ENCODE peak calls at places on chromosomes 11 and 22, in seven cellular contexts. One of them, this sample, is unnamed.

GRCh38 chr11:1156506-1157340 is 1.0 kb upstream of the MUC5AC start:
- DNase-seq in body of pancreas: no peak
- DNase-seq in HCT116: no peak
- DNase-seq in stomach: no peak
- DNase-seq in gastrocnemius medialis: no peak
- DNase-seq in adrenal gland: peak; percentile 10
- DNase-seq in right lobe of liver: peak; percentile 26
- DNase-seq in this sample: no peak

GRCh38 chr11:16978021-16978370 is 36.2 kb downstream of the PLEKHA7 start:
- DNase-seq in body of pancreas: no peak
- DNase-seq in HCT116: no peak
- DNase-seq in stomach: no peak
- DNase-seq in gastrocnemius medialis: no peak
- DNase-seq in adrenal gland: no peak
- DNase-seq in right lobe of liver: no peak
- DNase-seq in this sample: no peak

GRCh38 chr11:85724750-85725465 is 38.9 kb upstream of the CCDC89 start:
- DNase-seq in body of pancreas: no peak
- DNase-seq in HCT116: no peak
- DNase-seq in stomach: no peak
- DNase-seq in gastrocnemius medialis: no peak
- DNase-seq in adrenal gland: no peak
- DNase-seq in right lobe of liver: no peak
- DNase-seq in this sample: no peak

GRCh38 chr22:38317995-38318715 is 922 bp upstream of the CSNK1E start:
- DNase-seq in body of pancreas: peak; percentile 74
- DNase-seq in HCT116: peak; percentile 81
- DNase-seq in stomach: peak; percentile 71
- DNase-seq in gastrocnemius medialis: peak; percentile 43
- DNase-seq in adrenal gland: peak; percentile 69
- DNase-seq in right lobe of liver: no peak
- DNase-seq in this sample: peak; percentile 91

GRCh38 chr22:41022470-41023298 is 69.7 kb upstream of the EP300 start:
- DNase-seq in body of pancreas: peak; percentile 94
- DNase-seq in HCT116: peak; percentile 69
- DNase-seq in stomach: peak; percentile 94
- DNase-seq in gastrocnemius medialis: peak; percentile 92
- DNase-seq in adrenal gland: peak; percentile 95
- DNase-seq in right lobe of liver: peak; percentile 93
- DNase-seq in this sample: peak; percentile 95

GRCh38 chr11:44275961-44276550 is 33.9 kb downstream of the ALX4 start:
- DNase-seq in body of pancreas: no peak
- DNase-seq in HCT116: no peak
- DNase-seq in stomach: no peak
- DNase-seq in gastrocnemius medialis: no peak
- DNase-seq in adrenal gland: no peak
- DNase-seq in right lobe of liver: no peak
- DNase-seq in this sample: peak; percentile 71

GRCh38 chr11:73962097-73962705 is 11.4 kb downstream of the DNAJB13 start:
- DNase-seq in body of pancreas: no peak
- DNase-seq in HCT116: no peak
- DNase-seq in stomach: no peak
- DNase-seq in gastrocnemius medialis: no peak
- DNase-seq in adrenal gland: no peak
- DNase-seq in right lobe of liver: peak; percentile 2
- DNase-seq in this sample: no peak

GRCh38 chr11:111128471-111128870 is 117.1 kb upstream of the POU2AF2 start:
- DNase-seq in body of pancreas: no peak
- DNase-seq in HCT116: no peak
- DNase-seq in stomach: no peak
- DNase-seq in gastrocnemius medialis: no peak
- DNase-seq in adrenal gland: no peak
- DNase-seq in right lobe of liver: no peak
- DNase-seq in this sample: no peak

GRCh38 chr11:117972044-117972443 is 14.2 kb upstream of the IL10RA start:
- DNase-seq in body of pancreas: no peak
- DNase-seq in HCT116: no peak
- DNase-seq in stomach: no peak
- DNase-seq in gastrocnemius medialis: no peak
- DNase-seq in adrenal gland: no peak
- DNase-seq in right lobe of liver: no peak
- DNase-seq in this sample: no peak

GRCh38 chr22:23065069-23065451 is 5.3 kb upstream of the GNAZ start:
- DNase-seq in body of pancreas: no peak
- DNase-seq in HCT116: no peak
- DNase-seq in stomach: peak; percentile 13
- DNase-seq in gastrocnemius medialis: no peak
- DNase-seq in adrenal gland: peak; percentile 10
- DNase-seq in right lobe of liver: no peak
- DNase-seq in this sample: no peak

GRCh38 chr22:44133901-44134511 is 46.7 kb upstream of the PARVG start:
- DNase-seq in body of pancreas: peak; percentile 23
- DNase-seq in HCT116: no peak
- DNase-seq in stomach: no peak
- DNase-seq in gastrocnemius medialis: no peak
- DNase-seq in adrenal gland: no peak
- DNase-seq in right lobe of liver: peak; percentile 58
- DNase-seq in this sample: no peak

GRCh38 chr11:62024975-62025374 is 57.5 kb upstream of the FTH1 start:
- DNase-seq in body of pancreas: no peak
- DNase-seq in HCT116: no peak
- DNase-seq in stomach: no peak
- DNase-seq in gastrocnemius medialis: no peak
- DNase-seq in adrenal gland: no peak
- DNase-seq in right lobe of liver: no peak
- DNase-seq in this sample: no peak

GRCh38 chr11:95345651-95346050 is 114.6 kb upstream of the SESN3 start:
- DNase-seq in body of pancreas: no peak
- DNase-seq in HCT116: no peak
- DNase-seq in stomach: no peak
- DNase-seq in gastrocnemius medialis: no peak
- DNase-seq in adrenal gland: no peak
- DNase-seq in right lobe of liver: no peak
- DNase-seq in this sample: no peak

GRCh38 chr22:32706149-32706548 is 95.4 kb upstream of the TIMP3 start:
- DNase-seq in body of pancreas: no peak
- DNase-seq in HCT116: no peak
- DNase-seq in stomach: no peak
- DNase-seq in gastrocnemius medialis: no peak
- DNase-seq in adrenal gland: no peak
- DNase-seq in right lobe of liver: no peak
- DNase-seq in this sample: no peak

GRCh38 chr22:23789638-23790037 is 2.9 kb downstream of the SMARCB1 start:
- DNase-seq in body of pancreas: no peak
- DNase-seq in HCT116: no peak
- DNase-seq in stomach: no peak
- DNase-seq in gastrocnemius medialis: no peak
- DNase-seq in adrenal gland: no peak
- DNase-seq in right lobe of liver: peak; percentile 5
- DNase-seq in this sample: no peak

GRCh38 chr22:17785185-17786184 is 11.2 kb upstream of the BID start:
- DNase-seq in body of pancreas: peak; percentile 75
- DNase-seq in HCT116: peak; percentile 41
- DNase-seq in stomach: peak; percentile 79
- DNase-seq in gastrocnemius medialis: peak; percentile 63
- DNase-seq in adrenal gland: peak; percentile 60
- DNase-seq in right lobe of liver: peak; percentile 89
- DNase-seq in this sample: no peak

GRCh38 chr11:40882301-40882700 is 577.2 kb downstream of the LRRC4C start:
- DNase-seq in body of pancreas: no peak
- DNase-seq in HCT116: no peak
- DNase-seq in stomach: no peak
- DNase-seq in gastrocnemius medialis: no peak
- DNase-seq in adrenal gland: no peak
- DNase-seq in right lobe of liver: no peak
- DNase-seq in this sample: no peak

GRCh38 chr11:2270322-2271076 is at the start of gene ASCL2:
- DNase-seq in body of pancreas: peak; percentile 12
- DNase-seq in HCT116: no peak
- DNase-seq in stomach: peak; percentile 25
- DNase-seq in gastrocnemius medialis: no peak
- DNase-seq in adrenal gland: peak; percentile 13
- DNase-seq in right lobe of liver: peak; percentile 49
- DNase-seq in this sample: no peak

GRCh38 chr11:69000391-69000790 is 12.7 kb downstream of the MRGPRF start:
- DNase-seq in body of pancreas: no peak
- DNase-seq in HCT116: no peak
- DNase-seq in stomach: no peak
- DNase-seq in gastrocnemius medialis: no peak
- DNase-seq in adrenal gland: no peak
- DNase-seq in right lobe of liver: no peak
- DNase-seq in this sample: no peak

GRCh38 chr11:127056338-127056971 is 55.9 kb upstream of the KIRREL3 start:
- DNase-seq in body of pancreas: no peak
- DNase-seq in HCT116: no peak
- DNase-seq in stomach: no peak
- DNase-seq in gastrocnemius medialis: no peak
- DNase-seq in adrenal gland: no peak
- DNase-seq in right lobe of liver: no peak
- DNase-seq in this sample: no peak

GRCh38 chr11:57378166-57378565 is 2.8 kb downstream of the PRG3 start:
- DNase-seq in body of pancreas: no peak
- DNase-seq in HCT116: no peak
- DNase-seq in stomach: no peak
- DNase-seq in gastrocnemius medialis: no peak
- DNase-seq in adrenal gland: no peak
- DNase-seq in right lobe of liver: no peak
- DNase-seq in this sample: no peak

GRCh38 chr11:120566176-120566575 is 54.6 kb downstream of the GRIK4 start:
- DNase-seq in body of pancreas: no peak
- DNase-seq in HCT116: peak; percentile 65
- DNase-seq in stomach: no peak
- DNase-seq in gastrocnemius medialis: no peak
- DNase-seq in adrenal gland: no peak
- DNase-seq in right lobe of liver: no peak
- DNase-seq in this sample: no peak

DNA sequence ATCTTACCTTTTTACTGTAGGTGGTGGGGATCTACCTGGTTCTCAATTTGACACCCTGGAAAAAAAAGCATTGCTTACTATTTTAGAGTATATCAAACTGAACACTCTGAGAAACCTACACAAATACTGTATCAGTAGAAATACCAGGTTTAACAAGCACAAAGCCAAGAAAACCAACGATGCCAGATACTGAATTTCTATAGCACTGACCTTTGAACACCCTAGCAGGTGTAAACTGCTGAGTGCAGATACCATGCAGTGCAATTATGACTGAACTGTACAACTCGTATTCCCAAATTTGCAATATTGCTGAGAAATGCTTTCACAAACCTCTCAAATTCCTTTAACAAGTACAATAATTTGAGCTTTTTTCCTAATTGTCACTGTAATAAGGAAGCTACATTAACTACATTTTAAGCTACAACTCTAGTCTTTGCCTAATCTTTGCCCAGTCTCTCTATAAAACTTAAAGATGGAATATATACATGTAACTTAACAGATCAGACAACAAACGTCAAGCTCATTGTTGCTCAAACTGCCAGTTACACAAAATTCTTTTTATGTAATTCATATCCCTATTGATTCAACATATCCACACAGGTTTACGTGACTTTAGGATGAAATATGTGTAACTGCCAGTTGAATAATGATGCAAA is 8.9 kb downstream of the TAF1D start:
- DNase-seq in body of pancreas: no peak
- DNase-seq in HCT116: no peak
- DNase-seq in stomach: no peak
- DNase-seq in gastrocnemius medialis: no peak
- DNase-seq in adrenal gland: no peak
- DNase-seq in right lobe of liver: no peak
- DNase-seq in this sample: no peak
- TF ChIP-seq POLR2A in body of pancreas: no peak
- TF ChIP-seq POLR2A in HCT116: no peak
- TF ChIP-seq POLR2A in stomach: no peak
- TF ChIP-seq POLR2A in gastrocnemius medialis: no peak
- TF ChIP-seq POLR2A in adrenal gland: no peak
- TF ChIP-seq POLR2A in right lobe of liver: no peak
- TF ChIP-seq POLR2A in this sample: no peak

DNA sequence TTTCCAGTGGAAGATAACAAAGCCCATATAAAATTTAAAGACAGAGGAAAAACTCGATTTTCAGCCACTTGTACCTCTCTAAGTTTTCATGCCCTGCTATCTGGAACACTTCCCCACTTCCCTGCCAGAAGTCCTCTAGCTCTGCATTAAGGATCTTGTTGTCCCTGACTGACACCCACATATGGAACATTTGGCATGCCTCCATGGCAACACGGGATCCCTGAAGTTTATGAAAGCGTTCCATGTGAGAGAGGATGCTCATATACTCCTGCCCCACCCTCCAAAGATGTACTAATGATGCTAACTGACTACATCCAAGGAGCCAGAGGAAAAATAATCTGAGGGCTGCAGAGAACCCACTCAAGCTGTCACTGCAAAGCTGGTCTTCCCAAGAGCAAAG is 8.8 kb upstream of the C11orf91 start:
- DNase-seq in body of pancreas: no peak
- DNase-seq in HCT116: no peak
- DNase-seq in stomach: no peak
- DNase-seq in gastrocnemius medialis: peak; percentile 72
- DNase-seq in adrenal gland: no peak
- DNase-seq in right lobe of liver: no peak
- DNase-seq in this sample: no peak
- TF ChIP-seq POLR2A in body of pancreas: no peak
- TF ChIP-seq POLR2A in HCT116: no peak
- TF ChIP-seq POLR2A in stomach: no peak
- TF ChIP-seq POLR2A in gastrocnemius medialis: no peak
- TF ChIP-seq POLR2A in adrenal gland: no peak
- TF ChIP-seq POLR2A in right lobe of liver: no peak
- TF ChIP-seq POLR2A in this sample: no peak

GRCh38 chr11:123741159-123741951 is at the start of gene ZNF202:
- DNase-seq in body of pancreas: peak; percentile 89
- DNase-seq in HCT116: peak; percentile 69
- DNase-seq in stomach: peak; percentile 92
- DNase-seq in gastrocnemius medialis: peak; percentile 81
- DNase-seq in adrenal gland: peak; percentile 90
- DNase-seq in right lobe of liver: peak; percentile 93
- DNase-seq in this sample: peak; percentile 96
- TF ChIP-seq POLR2A in body of pancreas: peak; percentile 30
- TF ChIP-seq POLR2A in HCT116: no peak
- TF ChIP-seq POLR2A in stomach: no peak
- TF ChIP-seq POLR2A in gastrocnemius medialis: peak; percentile 58
- TF ChIP-seq POLR2A in adrenal gland: peak; percentile 26
- TF ChIP-seq POLR2A in right lobe of liver: peak; percentile 58
- TF ChIP-seq POLR2A in this sample: no peak

DNA sequence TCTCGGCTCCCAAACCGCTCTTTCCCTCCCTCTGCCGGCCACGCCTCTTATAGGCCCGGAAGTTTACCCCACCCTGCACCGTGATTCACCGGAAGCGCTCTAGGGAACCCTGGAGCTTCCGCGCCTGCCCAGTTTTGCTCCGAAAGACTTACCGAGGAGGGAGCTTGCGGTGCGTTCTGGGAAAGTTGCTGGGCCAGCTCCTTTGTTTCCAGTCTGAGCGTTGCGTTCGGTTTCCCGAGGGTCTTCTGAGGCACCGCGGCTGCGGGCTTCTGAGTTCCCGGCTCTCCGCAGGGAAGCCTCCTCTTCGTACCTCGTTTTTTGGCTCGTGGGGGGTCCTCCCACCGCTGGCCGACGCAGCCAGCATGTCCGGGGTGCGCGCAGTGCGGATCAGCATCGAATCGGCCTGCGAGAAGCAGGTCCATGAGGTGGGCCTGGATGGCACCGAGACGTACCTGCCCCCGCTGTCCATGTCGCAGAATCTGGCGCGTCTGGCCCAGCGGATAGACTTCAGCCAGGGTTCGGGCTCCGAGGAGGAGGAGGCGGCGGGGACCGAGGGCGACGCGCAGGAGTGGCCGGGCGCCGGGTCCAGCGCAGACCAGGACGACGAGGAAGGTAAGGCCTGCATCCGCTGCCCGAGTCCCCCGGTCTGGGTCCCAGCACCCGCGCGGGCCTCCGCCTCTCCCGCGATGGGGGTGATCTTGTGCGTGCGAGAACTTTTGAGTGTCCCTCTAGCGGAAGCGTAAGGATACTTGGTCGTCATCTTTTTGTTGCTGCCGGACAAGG is at the start of gene MED17:
- DNase-seq in body of pancreas: peak; percentile 92
- DNase-seq in HCT116: peak; percentile 81
- DNase-seq in stomach: peak; percentile 92
- DNase-seq in gastrocnemius medialis: peak; percentile 88
- DNase-seq in adrenal gland: peak; percentile 91
- DNase-seq in right lobe of liver: peak; percentile 95
- DNase-seq in this sample: peak; percentile 95
- TF ChIP-seq POLR2A in body of pancreas: peak; percentile 64
- TF ChIP-seq POLR2A in HCT116: peak; percentile 97
- TF ChIP-seq POLR2A in stomach: peak; percentile 29
- TF ChIP-seq POLR2A in gastrocnemius medialis: peak; percentile 79
- TF ChIP-seq POLR2A in adrenal gland: peak; percentile 57
- TF ChIP-seq POLR2A in right lobe of liver: peak; percentile 79
- TF ChIP-seq POLR2A in this sample: peak; percentile 70